ENCODE peak calls at places on chromosomes 6 and 20, in ten cellular contexts. One of them, this sample, is unnamed. For H3K4me1, the result is how much of the 10 kb centered on the place peaks cover.

GRCh38 chr6:130557481-130558112 is 191.8 kb downstream of the TMEM200A start:
- DNase-seq in body of pancreas: no peak
- DNase-seq in A549: no peak
- DNase-seq in heart left ventricle: no peak
- DNase-seq in heart right ventricle: no peak
- DNase-seq in right atrium auricular region: no peak
- DNase-seq in fibroblast of lung: no peak
- DNase-seq in thoracic aorta: no peak
- DNase-seq in PC-3: no peak
- DNase-seq in cardiac muscle cell: no peak
- DNase-seq in this sample: no peak

GRCh38 chr6:140050232-140050995 is 676.0 kb upstream of the CITED2 start:
- DNase-seq in body of pancreas: no peak
- DNase-seq in A549: no peak
- DNase-seq in heart left ventricle: peak
- DNase-seq in heart right ventricle: peak
- DNase-seq in right atrium auricular region: no peak
- DNase-seq in fibroblast of lung: peak
- DNase-seq in thoracic aorta: no peak
- DNase-seq in PC-3: peak
- DNase-seq in cardiac muscle cell: peak
- DNase-seq in this sample: no peak

GRCh38 chr6:42963179-42963854 is 2.8 kb downstream of the GNMT start:
- DNase-seq in body of pancreas: peak
- DNase-seq in A549: peak
- DNase-seq in heart left ventricle: no peak
- DNase-seq in heart right ventricle: no peak
- DNase-seq in right atrium auricular region: no peak
- DNase-seq in fibroblast of lung: no peak
- DNase-seq in thoracic aorta: no peak
- DNase-seq in PC-3: no peak
- DNase-seq in cardiac muscle cell: no peak
- DNase-seq in this sample: no peak

GRCh38 chr6:163001341-163001740 is 273.6 kb downstream of the PACRG start:
- DNase-seq in body of pancreas: no peak
- DNase-seq in A549: no peak
- DNase-seq in heart left ventricle: no peak
- DNase-seq in heart right ventricle: no peak
- DNase-seq in right atrium auricular region: no peak
- DNase-seq in fibroblast of lung: no peak
- DNase-seq in thoracic aorta: no peak
- DNase-seq in PC-3: no peak
- DNase-seq in cardiac muscle cell: peak
- DNase-seq in this sample: no peak

GRCh38 chr20:16096756-16097326 is 476.4 kb downstream of the KIF16B start:
- DNase-seq in body of pancreas: no peak
- DNase-seq in A549: no peak
- DNase-seq in heart left ventricle: no peak
- DNase-seq in heart right ventricle: no peak
- DNase-seq in right atrium auricular region: no peak
- DNase-seq in fibroblast of lung: no peak
- DNase-seq in thoracic aorta: no peak
- DNase-seq in PC-3: no peak
- DNase-seq in cardiac muscle cell: no peak
- DNase-seq in this sample: no peak

GRCh38 chr20:13995086-13995665 is at the start of gene MACROD2:
- DNase-seq in body of pancreas: peak
- DNase-seq in A549: peak
- DNase-seq in heart left ventricle: peak
- DNase-seq in heart right ventricle: peak
- DNase-seq in right atrium auricular region: peak
- DNase-seq in fibroblast of lung: peak
- DNase-seq in thoracic aorta: peak
- DNase-seq in PC-3: peak
- DNase-seq in cardiac muscle cell: peak
- DNase-seq in this sample: peak

GRCh38 chr6:156767603-156768467 is 9.3 kb upstream of the ARID1B start:
- DNase-seq in body of pancreas: no peak
- DNase-seq in A549: no peak
- DNase-seq in heart left ventricle: no peak
- DNase-seq in heart right ventricle: no peak
- DNase-seq in right atrium auricular region: no peak
- DNase-seq in fibroblast of lung: no peak
- DNase-seq in thoracic aorta: no peak
- DNase-seq in PC-3: no peak
- DNase-seq in cardiac muscle cell: no peak
- DNase-seq in this sample: no peak

GRCh38 chr6:129523814-129524213 is 186.2 kb downstream of the ARHGAP18 start:
- DNase-seq in body of pancreas: no peak
- DNase-seq in A549: no peak
- DNase-seq in heart left ventricle: no peak
- DNase-seq in heart right ventricle: no peak
- DNase-seq in right atrium auricular region: no peak
- DNase-seq in fibroblast of lung: no peak
- DNase-seq in thoracic aorta: no peak
- DNase-seq in PC-3: no peak
- DNase-seq in cardiac muscle cell: no peak
- DNase-seq in this sample: no peak

GRCh38 chr6:158485411-158485810 is 74.5 kb upstream of the TMEM181 start:
- DNase-seq in body of pancreas: no peak
- DNase-seq in A549: no peak
- DNase-seq in heart left ventricle: no peak
- DNase-seq in heart right ventricle: no peak
- DNase-seq in right atrium auricular region: no peak
- DNase-seq in fibroblast of lung: peak
- DNase-seq in thoracic aorta: no peak
- DNase-seq in PC-3: no peak
- DNase-seq in cardiac muscle cell: no peak
- DNase-seq in this sample: no peak

GRCh38 chr6:139659711-139660110 is 285.3 kb upstream of the CITED2 start:
- DNase-seq in body of pancreas: peak
- DNase-seq in A549: no peak
- DNase-seq in heart left ventricle: no peak
- DNase-seq in heart right ventricle: no peak
- DNase-seq in right atrium auricular region: no peak
- DNase-seq in fibroblast of lung: no peak
- DNase-seq in thoracic aorta: no peak
- DNase-seq in PC-3: no peak
- DNase-seq in cardiac muscle cell: no peak
- DNase-seq in this sample: no peak

GRCh38 chr20:58877374-58878360 is 25.2 kb downstream of the GNAS start:
- DNase-seq in body of pancreas: no peak
- DNase-seq in A549: no peak
- DNase-seq in heart left ventricle: no peak
- DNase-seq in heart right ventricle: no peak
- DNase-seq in right atrium auricular region: no peak
- DNase-seq in fibroblast of lung: no peak
- DNase-seq in thoracic aorta: no peak
- DNase-seq in PC-3: no peak
- DNase-seq in cardiac muscle cell: no peak
- DNase-seq in this sample: no peak

GRCh38 chr20:25399038-25399430 is 8.4 kb upstream of the ABHD12 start:
- DNase-seq in body of pancreas: peak
- DNase-seq in A549: peak
- DNase-seq in heart left ventricle: no peak
- DNase-seq in heart right ventricle: peak
- DNase-seq in right atrium auricular region: no peak
- DNase-seq in fibroblast of lung: peak
- DNase-seq in thoracic aorta: no peak
- DNase-seq in PC-3: peak
- DNase-seq in cardiac muscle cell: peak
- DNase-seq in this sample: peak

GRCh38 chr6:165758441-165758840 is 95.4 kb upstream of the PDE10A start:
- DNase-seq in body of pancreas: no peak
- DNase-seq in A549: no peak
- DNase-seq in heart left ventricle: no peak
- DNase-seq in heart right ventricle: no peak
- DNase-seq in right atrium auricular region: no peak
- DNase-seq in fibroblast of lung: no peak
- DNase-seq in thoracic aorta: no peak
- DNase-seq in PC-3: no peak
- DNase-seq in cardiac muscle cell: no peak
- DNase-seq in this sample: no peak

GRCh38 chr20:56995157-56995556 is 271.3 kb downstream of the BMP7 start:
- DNase-seq in body of pancreas: no peak
- DNase-seq in A549: no peak
- DNase-seq in heart left ventricle: no peak
- DNase-seq in heart right ventricle: no peak
- DNase-seq in right atrium auricular region: no peak
- DNase-seq in fibroblast of lung: no peak
- DNase-seq in thoracic aorta: no peak
- DNase-seq in PC-3: no peak
- DNase-seq in cardiac muscle cell: no peak
- DNase-seq in this sample: no peak

GRCh38 chr6:95294047-95294446 is 283.3 kb upstream of the MANEA start:
- DNase-seq in body of pancreas: no peak
- DNase-seq in A549: no peak
- DNase-seq in heart left ventricle: no peak
- DNase-seq in heart right ventricle: no peak
- DNase-seq in right atrium auricular region: no peak
- DNase-seq in fibroblast of lung: no peak
- DNase-seq in thoracic aorta: no peak
- DNase-seq in PC-3: no peak
- DNase-seq in cardiac muscle cell: no peak
- DNase-seq in this sample: no peak

GRCh38 chr6:117451607-117452164 is 25.9 kb upstream of the ROS1 start:
- DNase-seq in body of pancreas: no peak
- DNase-seq in A549: no peak
- DNase-seq in heart left ventricle: no peak
- DNase-seq in heart right ventricle: no peak
- DNase-seq in right atrium auricular region: no peak
- DNase-seq in fibroblast of lung: peak
- DNase-seq in thoracic aorta: no peak
- DNase-seq in PC-3: no peak
- DNase-seq in cardiac muscle cell: peak
- DNase-seq in this sample: no peak

GRCh38 chr6:117448011-117448410 is 22.3 kb upstream of the ROS1 start:
- DNase-seq in body of pancreas: no peak
- DNase-seq in A549: no peak
- DNase-seq in heart left ventricle: no peak
- DNase-seq in heart right ventricle: no peak
- DNase-seq in right atrium auricular region: no peak
- DNase-seq in fibroblast of lung: no peak
- DNase-seq in thoracic aorta: no peak
- DNase-seq in PC-3: no peak
- DNase-seq in cardiac muscle cell: peak
- DNase-seq in this sample: no peak

GRCh38 chr6:117448732-117449131 is 23.0 kb upstream of the ROS1 start:
- DNase-seq in body of pancreas: no peak
- DNase-seq in A549: peak
- DNase-seq in heart left ventricle: no peak
- DNase-seq in heart right ventricle: no peak
- DNase-seq in right atrium auricular region: no peak
- DNase-seq in fibroblast of lung: peak
- DNase-seq in thoracic aorta: no peak
- DNase-seq in PC-3: peak
- DNase-seq in cardiac muscle cell: peak
- DNase-seq in this sample: no peak

GRCh38 chr6:117446851-117447250 is 21.1 kb upstream of the ROS1 start:
- DNase-seq in body of pancreas: no peak
- DNase-seq in A549: no peak
- DNase-seq in heart left ventricle: no peak
- DNase-seq in heart right ventricle: no peak
- DNase-seq in right atrium auricular region: no peak
- DNase-seq in fibroblast of lung: no peak
- DNase-seq in thoracic aorta: no peak
- DNase-seq in PC-3: no peak
- DNase-seq in cardiac muscle cell: no peak
- DNase-seq in this sample: no peak

GRCh38 chr6:117449549-117450439 is 24.1 kb upstream of the ROS1 start:
- DNase-seq in body of pancreas: peak
- DNase-seq in A549: peak
- DNase-seq in heart left ventricle: peak
- DNase-seq in heart right ventricle: peak
- DNase-seq in right atrium auricular region: no peak
- DNase-seq in fibroblast of lung: peak
- DNase-seq in thoracic aorta: peak
- DNase-seq in PC-3: peak
- DNase-seq in cardiac muscle cell: peak
- DNase-seq in this sample: peak
- H3K4me3 ChIP-seq in body of pancreas: no peak
- H3K4me3 ChIP-seq in A549: peak
- H3K4me3 ChIP-seq in heart left ventricle: no peak
- H3K4me3 ChIP-seq in heart right ventricle: no peak
- H3K4me3 ChIP-seq in right atrium auricular region: no peak
- H3K4me3 ChIP-seq in fibroblast of lung: no peak
- H3K4me3 ChIP-seq in thoracic aorta: peak
- H3K4me3 ChIP-seq in PC-3: no peak
- H3K4me3 ChIP-seq in cardiac muscle cell: no peak
- H3K4me3 ChIP-seq in this sample: no peak

DNA sequence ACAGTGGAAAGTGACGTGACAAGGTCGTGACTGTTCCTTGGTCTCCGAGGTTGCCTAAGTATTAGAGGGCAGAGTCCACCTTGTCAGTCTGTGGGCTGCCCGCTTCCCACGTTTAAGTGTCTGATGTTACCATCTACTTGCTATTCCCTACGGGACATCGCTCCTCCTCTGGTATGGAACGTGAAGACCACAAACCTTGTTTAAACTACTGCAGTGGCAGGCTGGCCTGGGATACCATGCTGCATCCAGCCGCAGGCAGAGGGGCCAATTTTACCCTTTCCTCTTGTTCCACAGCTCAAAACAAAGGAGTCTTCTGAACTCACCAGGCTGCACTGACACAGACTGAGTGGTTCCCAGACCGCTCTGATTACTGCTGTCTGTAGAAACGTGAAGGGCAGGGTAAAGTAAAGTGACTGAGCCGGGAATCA is 275.9 kb downstream of the FOXC1 start:
- DNase-seq in body of pancreas: peak
- DNase-seq in A549: no peak
- DNase-seq in heart left ventricle: no peak
- DNase-seq in heart right ventricle: no peak
- DNase-seq in right atrium auricular region: no peak
- DNase-seq in fibroblast of lung: no peak
- DNase-seq in thoracic aorta: no peak
- DNase-seq in PC-3: no peak
- DNase-seq in cardiac muscle cell: no peak
- DNase-seq in this sample: no peak
- H3K4me1 ChIP-seq in body of pancreas: under half
- H3K4me1 ChIP-seq in A549: under half
- H3K4me1 ChIP-seq in heart left ventricle: under half
- H3K4me1 ChIP-seq in heart right ventricle: under half
- H3K4me1 ChIP-seq in right atrium auricular region: under half
- H3K4me1 ChIP-seq in fibroblast of lung: under half
- H3K4me1 ChIP-seq in thoracic aorta: under half
- H3K4me1 ChIP-seq in PC-3: under half
- H3K4me1 ChIP-seq in cardiac muscle cell: under half
- H3K4me1 ChIP-seq in this sample: under half

GRCh38 chr20:4830212-4830607 is 108.5 kb downstream of the PRND start:
- DNase-seq in body of pancreas: no peak
- DNase-seq in A549: no peak
- DNase-seq in heart left ventricle: no peak
- DNase-seq in heart right ventricle: no peak
- DNase-seq in right atrium auricular region: peak
- DNase-seq in fibroblast of lung: no peak
- DNase-seq in thoracic aorta: no peak
- DNase-seq in PC-3: no peak
- DNase-seq in cardiac muscle cell: no peak
- DNase-seq in this sample: no peak
- H3K27ac ChIP-seq in body of pancreas: no peak
- H3K27ac ChIP-seq in A549: no peak
- H3K27ac ChIP-seq in heart left ventricle: no peak
- H3K27ac ChIP-seq in heart right ventricle: no peak
- H3K27ac ChIP-seq in right atrium auricular region: peak
- H3K27ac ChIP-seq in fibroblast of lung: no peak
- H3K27ac ChIP-seq in thoracic aorta: no peak
- H3K27ac ChIP-seq in PC-3: no peak
- H3K27ac ChIP-seq in cardiac muscle cell: no peak
- H3K27ac ChIP-seq in this sample: no peak

GRCh38 chr6:91886183-91886795 is 1299.4 kb upstream of the MAP3K7 start:
- DNase-seq in body of pancreas: no peak
- DNase-seq in A549: no peak
- DNase-seq in heart left ventricle: no peak
- DNase-seq in heart right ventricle: no peak
- DNase-seq in right atrium auricular region: no peak
- DNase-seq in fibroblast of lung: no peak
- DNase-seq in thoracic aorta: no peak
- DNase-seq in PC-3: no peak
- DNase-seq in cardiac muscle cell: no peak
- DNase-seq in this sample: no peak
- H3K4me3 ChIP-seq in body of pancreas: no peak
- H3K4me3 ChIP-seq in A549: no peak
- H3K4me3 ChIP-seq in heart left ventricle: no peak
- H3K4me3 ChIP-seq in heart right ventricle: no peak
- H3K4me3 ChIP-seq in right atrium auricular region: no peak
- H3K4me3 ChIP-seq in fibroblast of lung: no peak
- H3K4me3 ChIP-seq in thoracic aorta: no peak
- H3K4me3 ChIP-seq in PC-3: no peak
- H3K4me3 ChIP-seq in cardiac muscle cell: no peak
- H3K4me3 ChIP-seq in this sample: no peak